ENCODE peak calls at places on chromosomes 11 and 22, in five cellular contexts. L is foreskin fibroblast; K is GM12891; P is activated naive CD4-positive, alpha-beta T cell; R is MM.1S. E is an unnamed sample.

GRCh38 chr22:27952091-27952490 is 33.0 kb upstream of the PITPNB start:
- DNase-seq in L (peak), K (no peak), P (no peak), R (no peak), E (no peak)

GRCh38 chr11:1053121-1053901 is 16.8 kb upstream of the MUC6 start:
- DNase-seq in L (no peak), K (no peak), P (no peak), R (no peak), E (peak)

GRCh38 chr11:130159657-130160459 is at the start of gene ST14:
- DNase-seq in L (peak), K (no peak), P (no peak), R (peak), E (no peak)

GRCh38 chr22:16699336-16699735 is 106.7 kb upstream of the CCT8L2 start:
- DNase-seq in L (no peak), K (no peak), P (no peak), R (no peak), E (no peak)

GRCh38 chr22:30206964-30207363 is 39.6 kb downstream of the LIF start:
- DNase-seq in L (peak), K (no peak), P (no peak), R (no peak), E (peak)

GRCh38 chr11:102560555-102561011 is 30.0 kb upstream of the MMP7 start:
- DNase-seq in L (peak), K (no peak), P (no peak), R (peak), E (no peak)

GRCh38 chr11:9143726-9144125 is 52.3 kb upstream of the SCUBE2 start:
- DNase-seq in L (peak), K (no peak), P (no peak), R (no peak), E (no peak)

GRCh38 chr11:70476669-70477068 is 78.3 kb downstream of the CTTN start:
- DNase-seq in L (peak), K (no peak), P (no peak), R (no peak), E (no peak)

GRCh38 chr11:2750101-2750509 is 50.3 kb upstream of the KCNQ1OT1 start:
- DNase-seq in L (no peak), K (no peak), P (no peak), R (no peak), E (peak)

GRCh38 chr11:31805037-31805628 is 6.0 kb downstream of the PAX6 start:
- DNase-seq in L (no peak), K (no peak), P (no peak), R (no peak), E (no peak)

GRCh38 chr22:42347281-42347824 is 76.9 kb upstream of the TCF20 start:
- DNase-seq in L (no peak), K (no peak), P (no peak), R (no peak), E (no peak)

GRCh38 chr22:40178417-40179409 is 988 bp downstream of the TNRC6B start:
- DNase-seq in L (peak), K (no peak), P (no peak), R (peak), E (no peak)

GRCh38 chr22:22446527-22446926 is 62.0 kb downstream of the ZNF280B start:
- DNase-seq in L (no peak), K (no peak), P (no peak), R (no peak), E (no peak)

GRCh38 chr11:3857628-3858027 is 2.2 kb downstream of the STIM1 start:
- DNase-seq in L (no peak), K (no peak), P (no peak), R (no peak), E (no peak)

GRCh38 chr11:3129591-3130268 is 35.4 kb downstream of the OSBPL5 start:
- DNase-seq in L (no peak), K (no peak), P (no peak), R (no peak), E (no peak)

GRCh38 chr11:83159901-83160865 is 3.3 kb downstream of the PCF11 start:
- DNase-seq in L (peak), K (no peak), P (no peak), R (no peak), E (no peak)

GRCh38 chr11:9692696-9693095 is 28.8 kb downstream of the SWAP70 start:
- DNase-seq in L (no peak), K (no peak), P (no peak), R (no peak), E (no peak)

GRCh38 chr11:76408171-76408965 is 27.2 kb downstream of the GVQW3 start:
- DNase-seq in L (no peak), K (no peak), P (no peak), R (no peak), E (no peak)

GRCh38 chr11:126607374-126607773 is 251.9 kb downstream of the ST3GAL4 start:
- DNase-seq in L (peak), K (peak), P (no peak), R (peak), E (no peak)

GRCh38 chr11:5892908-5893307 is at the start of gene OR52E5:
- DNase-seq in L (no peak), K (no peak), P (no peak), R (no peak), E (no peak)

GRCh38 chr11:68328374-68329091 is 16.1 kb downstream of the LRP5 start:
- DNase-seq in L (no peak), K (no peak), P (no peak), R (no peak), E (no peak)

GRCh38 chr22:29391546-29391945 is 3.2 kb upstream of the AP1B1 start:
- DNase-seq in L (no peak), K (no peak), P (no peak), R (no peak), E (no peak)

GRCh38 chr22:35950262-35950661 is 78.4 kb downstream of the RBFOX2 start:
- DNase-seq in L (no peak), K (no peak), P (no peak), R (no peak), E (no peak)